ENCODE peak calls at places on chromosomes 3 and 15, in nine cellular contexts. R, O, G, V, J, I, M, B and U are unnamed samples.

GRCh38 chr15:57784081-57784488 is 77.6 kb downstream of the POLR2M start:
- DNase-seq in R (peak), M (no peak), O (no peak), J (no peak), B (peak), G (no peak), I (no peak), V (no peak), U (no peak)

GRCh38 chr15:69017978-69018377 is 3.5 kb downstream of the NOX5 start:
- DNase-seq in R (no peak), M (no peak), G (no peak), B (no peak), I (no peak), J (no peak), O (no peak), V (no peak), U (no peak)

GRCh38 chr15:77126927-77127326 is 56.0 kb upstream of the TSPAN3 start:
- DNase-seq in J (no peak), I (no peak), O (no peak), R (peak), B (no peak), M (no peak), V (no peak), G (no peak), U (no peak)

GRCh38 chr3:129644836-129645235 is 38.4 kb upstream of the PLXND1 start:
- DNase-seq in B (no peak), G (no peak), R (peak), I (no peak), J (no peak), O (no peak), V (no peak), M (no peak), U (no peak)

GRCh38 chr3:187742351-187743171 is 2.7 kb downstream of the BCL6 start:
- DNase-seq in O (no peak), G (no peak), M (no peak), R (peak), V (peak), J (no peak), B (no peak), I (peak), U (no peak)

GRCh38 chr3:42387802-42388651 is 22.4 kb downstream of the LYZL4 start:
- DNase-seq in R (peak), B (no peak), O (peak), G (no peak), J (no peak), I (no peak), M (no peak), V (no peak), U (no peak)

GRCh38 chr3:39052613-39053012 is 797 bp downstream of the WDR48 start:
- DNase-seq in M (no peak), J (no peak), I (peak), O (no peak), G (no peak), V (no peak), B (no peak), R (no peak), U (no peak)

GRCh38 chr15:72599855-72600464 is 54.5 kb upstream of the GOLGA6B start:
- DNase-seq in G (no peak), J (peak), R (peak), O (no peak), B (peak), V (no peak), I (no peak), M (no peak), U (no peak)

GRCh38 chr3:13818919-13819318 is 61.0 kb downstream of the WNT7A start:
- DNase-seq in G (no peak), R (no peak), V (no peak), J (no peak), I (no peak), B (no peak), O (no peak), M (no peak), U (no peak)

GRCh38 chr3:197749315-197749600 is 425 bp upstream of the FYTTD1 start:
- DNase-seq in M (peak), R (peak), B (peak), G (peak), V (no peak), I (no peak), O (no peak), J (no peak), U (peak)

GRCh38 chr3:197749601-197750395 is at the start of gene FYTTD1:
- DNase-seq in B (peak), I (peak), J (no peak), V (peak), R (peak), O (peak), G (peak), M (peak), U (peak)

GRCh38 chr3:197748597-197749314 is 927 bp upstream of the FYTTD1 start:
- DNase-seq in J (no peak), R (no peak), B (no peak), O (no peak), V (no peak), I (no peak), G (no peak), M (no peak), U (no peak)

GRCh38 chr3:197746214-197746613 is 3.5 kb upstream of the FYTTD1 start:
- DNase-seq in G (no peak), J (no peak), M (no peak), I (no peak), B (no peak), O (no peak), R (no peak), V (no peak), U (no peak)

DNA sequence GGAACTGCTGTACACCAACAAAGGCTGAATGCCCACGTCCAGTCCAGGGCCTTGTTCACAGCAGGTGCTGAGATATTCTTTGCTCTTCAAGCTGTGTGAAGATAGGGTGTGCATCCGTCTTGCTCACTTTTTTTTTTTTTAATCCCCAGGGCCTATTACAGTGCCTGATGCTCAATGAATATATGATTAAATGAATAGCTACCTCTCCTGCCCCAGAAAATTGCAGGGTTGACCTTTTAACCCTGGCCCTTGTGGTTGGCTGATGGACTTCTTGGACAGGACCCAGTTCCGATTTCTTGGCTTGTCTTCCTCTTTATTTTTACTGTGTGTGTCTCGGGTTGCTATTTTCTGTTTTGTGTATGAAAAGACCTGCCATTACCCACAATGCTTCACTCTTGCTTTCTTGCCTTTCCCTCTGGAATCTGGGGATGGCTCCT is 2.9 kb upstream of the FYTTD1 start:
- DNase-seq in M (no peak), I (no peak), V (no peak), J (no peak), G (no peak), O (no peak), B (no peak), R (no peak), U (no peak)
- TF ChIP-seq CTCF in M (no peak), I (no peak), V (no peak), J (no peak), G (no peak), O (no peak), B (no peak), R (no peak), U (no peak)

GRCh38 chr3:81760924-81761903 is at the start of gene GBE1:
- DNase-seq in I (peak), B (peak), G (peak), V (peak), R (peak), O (peak), J (peak), M (peak), U (peak)
- TF ChIP-seq CTCF in I (no peak), B (peak), G (peak), V (peak), R (peak), O (no peak), J (peak), M (no peak), U (peak)

GRCh38 chr15:47374222-47374621 is 343.1 kb upstream of the SEMA6D start:
- DNase-seq in I (no peak), V (no peak), B (peak), G (no peak), O (no peak), J (no peak), M (peak), R (peak), U (no peak)
- TF ChIP-seq CTCF in I (no peak), V (no peak), B (no peak), G (no peak), O (no peak), J (peak), M (no peak), R (peak), U (no peak)

GRCh38 chr15:63156086-63156707 is 1.1 kb downstream of the RPS27L start:
- DNase-seq in V (no peak), O (no peak), B (no peak), J (no peak), M (no peak), I (no peak), G (no peak), R (no peak), U (no peak)

GRCh38 chr15:63155486-63155885 is 1.8 kb downstream of the RPS27L start:
- DNase-seq in V (no peak), O (no peak), B (no peak), G (no peak), I (no peak), J (no peak), M (no peak), R (no peak), U (no peak)

GRCh38 chr15:63157066-63157890 is at the start of gene RPS27L:
- DNase-seq in J (peak), O (peak), I (peak), M (peak), R (peak), B (peak), G (peak), V (peak), U (peak)

GRCh38 chr15:63156708-63157065 is 590 bp downstream of the RPS27L start:
- DNase-seq in G (no peak), V (peak), I (peak), O (no peak), R (peak), M (no peak), J (no peak), B (peak), U (no peak)

GRCh38 chr15:63157891-63158431 is 684 bp upstream of the RPS27L start:
- DNase-seq in V (peak), B (peak), I (no peak), O (no peak), M (no peak), R (peak), J (peak), G (peak), U (no peak)
- TF ChIP-seq CTCF in V (no peak), B (no peak), I (no peak), O (no peak), M (no peak), R (no peak), J (peak), G (no peak), U (peak)

GRCh38 chr3:153599685-153600084 is 437.7 kb downstream of the RAP2B start:
- DNase-seq in O (no peak), R (peak), J (peak), B (peak), I (no peak), V (no peak), M (no peak), G (no peak), U (no peak)

GRCh38 chr3:153591566-153592221 is 429.7 kb downstream of the RAP2B start:
- DNase-seq in R (no peak), M (no peak), O (no peak), B (no peak), I (no peak), V (no peak), G (no peak), J (no peak), U (no peak)

GRCh38 chr3:153596402-153596801 is 434.4 kb downstream of the RAP2B start:
- DNase-seq in V (no peak), R (no peak), O (no peak), B (no peak), I (no peak), G (no peak), J (no peak), M (no peak), U (no peak)

GRCh38 chr3:153595186-153595815 is 433.3 kb downstream of the RAP2B start:
- DNase-seq in V (no peak), M (no peak), B (peak), R (peak), I (no peak), G (no peak), O (no peak), J (peak), U (no peak)
- TF ChIP-seq CTCF in V (peak), M (peak), B (peak), R (peak), I (peak), G (peak), O (no peak), J (peak), U (peak)

GRCh38 chr3:136042608-136043221 is 77.2 kb downstream of the PPP2R3A start:
- DNase-seq in G (no peak), O (no peak), V (no peak), B (peak), M (no peak), R (peak), I (no peak), J (no peak), U (no peak)
- TF ChIP-seq CTCF in G (peak), O (peak), V (peak), B (peak), M (no peak), R (peak), I (no peak), J (peak), U (peak)

DNA sequence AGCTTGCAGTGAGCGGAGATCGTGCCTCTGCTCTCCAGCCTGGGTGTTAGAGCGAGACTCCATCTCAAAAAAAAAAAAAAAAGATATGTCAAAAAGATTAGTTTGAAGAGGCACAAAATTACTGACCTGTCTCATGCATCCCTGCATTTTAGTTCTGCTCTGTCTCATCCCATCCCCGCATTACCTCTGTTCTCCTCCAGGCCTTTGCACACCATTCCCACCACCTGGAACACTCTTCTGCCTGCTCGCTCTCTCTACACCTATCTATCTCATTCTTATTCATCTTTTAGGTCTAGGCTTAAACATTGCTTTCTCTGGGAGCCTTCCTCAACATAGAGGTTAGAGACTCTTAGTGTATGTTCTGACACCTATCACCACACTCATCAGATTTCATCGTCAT is 32.9 kb upstream of the ZNF770 start:
- DNase-seq in G (no peak), M (no peak), J (no peak), O (no peak), I (no peak), R (no peak), B (no peak), V (no peak), U (no peak)
- TF ChIP-seq CTCF in G (no peak), M (no peak), J (no peak), O (no peak), I (no peak), R (no peak), B (no peak), V (no peak), U (no peak)

GRCh38 chr15:90184786-90185704 is 16.1 kb upstream of the SEMA4B start:
- DNase-seq in B (peak), G (no peak), J (no peak), V (peak), R (peak), M (peak), I (peak), O (peak), U (peak)
- TF ChIP-seq CTCF in B (no peak), G (no peak), J (no peak), V (no peak), R (no peak), M (no peak), I (no peak), O (no peak), U (no peak)

DNA sequence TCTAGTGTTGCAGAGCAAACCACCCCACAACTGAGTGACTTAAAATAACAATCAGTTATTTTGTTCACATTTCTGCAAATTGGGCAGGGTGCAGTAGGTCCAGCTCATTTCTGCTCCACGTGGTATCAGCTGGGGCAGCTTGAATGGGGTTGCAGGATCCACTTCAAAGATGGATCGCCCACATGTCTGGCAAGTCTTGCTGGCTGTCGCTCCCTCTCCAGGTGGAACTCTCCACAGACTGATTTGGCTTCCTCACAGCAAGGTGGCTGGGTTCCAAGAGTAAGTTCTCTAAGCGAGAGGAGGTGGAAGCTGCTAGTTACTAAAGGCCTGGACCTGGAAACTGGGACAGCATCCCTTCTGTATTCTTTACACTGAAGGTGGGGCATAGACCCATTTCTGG is 213.3 kb downstream of the SLC9A9 start:
- DNase-seq in G (no peak), B (no peak), R (no peak), J (no peak), I (peak), M (no peak), O (no peak), V (no peak), U (no peak)
- TF ChIP-seq CTCF in G (no peak), B (no peak), R (no peak), J (no peak), I (no peak), M (no peak), O (no peak), V (no peak), U (no peak)